ENCODE peak calls at places on chromosomes 12 and 14, in five cellular contexts. Z is HCT116, Y is NCI-H1105 treated with DMSO at 0.1 percent for 48 hours, M is foreskin melanocyte, A is erythroblast. J is an unnamed sample.

GRCh38 chr12:109963743-109964429 is 32.3 kb downstream of the GIT2 start:
- DNase-seq in Y (no peak), M (no peak), Z (no peak), A (no peak), J (no peak)

GRCh38 chr14:51507556-51508511 is 143.9 kb upstream of the FRMD6 start:
- DNase-seq in Y (peak; percentile 97), A (no peak), Z (no peak), M (peak; percentile 92), J (no peak)

GRCh38 chr14:103246089-103246488 is 87.9 kb upstream of the EIF5 start:
- DNase-seq in Z (no peak), Y (no peak), A (no peak), M (no peak), J (no peak)

GRCh38 chr12:31562594-31563328 is 28.2 kb downstream of the DENND5B start:
- DNase-seq in Y (no peak), Z (no peak), M (no peak), A (no peak), J (no peak)

GRCh38 chr14:105126126-105126969 is 42.2 kb downstream of the JAG2 start:
- DNase-seq in Z (no peak), A (no peak), Y (no peak), M (no peak), J (no peak)

GRCh38 chr12:111284709-111285108 is 84.2 kb downstream of the PHETA1 start:
- DNase-seq in Y (no peak), A (no peak), M (no peak), Z (no peak), J (no peak)

GRCh38 chr14:87628129-87628528 is 364.9 kb downstream of the GALC start:
- DNase-seq in A (no peak), M (peak; percentile 88), Z (no peak), Y (peak; percentile 64), J (no peak)

GRCh38 chr12:104681012-104681690 is 224.4 kb downstream of the CHST11 start:
- DNase-seq in M (no peak), A (no peak), Z (no peak), Y (no peak), J (no peak)

GRCh38 chr12:29782285-29782820 is 1.4 kb downstream of the TMTC1 start:
- DNase-seq in Y (peak; percentile 79), A (no peak), M (no peak), Z (no peak), J (no peak)

GRCh38 chr12:10395390-10395998 is 5.7 kb upstream of the KLRK1 start:
- DNase-seq in Z (no peak), Y (no peak), M (peak; percentile 92), A (no peak), J (no peak)

GRCh38 chr12:115979351-115979750 is 298.1 kb downstream of the MED13L start:
- DNase-seq in Z (no peak), M (no peak), Y (no peak), A (no peak), J (no peak)

GRCh38 chr14:91892918-91893527 is 25.7 kb upstream of the TC2N start:
- DNase-seq in Z (peak; percentile 23), M (no peak), Y (no peak), A (peak; percentile 46), J (no peak)

GRCh38 chr12:79897617-79898016 is 37.3 kb downstream of the PPP1R12A start:
- DNase-seq in Z (peak; percentile 16), M (peak; percentile 86), A (no peak), Y (no peak), J (no peak)

GRCh38 chr12:546920-547845 is 87.4 kb downstream of the B4GALNT3 start:
- DNase-seq in Z (peak; percentile 34), Y (peak; percentile 40), A (peak; percentile 83), M (peak; percentile 42), J (peak; percentile 46)

GRCh38 chr12:1592444-1593231 is 1.7 kb downstream of the FBXL14 start:
- DNase-seq in Y (peak; percentile 56), M (peak; percentile 46), A (peak; percentile 39), Z (no peak), J (peak; percentile 40)

GRCh38 chr12:57216014-57216891 is at the start of gene NXPH4:
- DNase-seq in Y (peak; percentile 10), Z (no peak), M (no peak), A (peak; percentile 32), J (peak; percentile 31)

J was measured in effector memory CD4-positive, alpha-beta T cell.